ENCODE peak calls at places on chromosomes 13 and 19, in four cellular contexts. W is psoas muscle, D is C1 segment of cervical spinal cord, V is T-helper 2 cell. Q is an unnamed sample.

GRCh38 chr19:45716314-45717130 is 14.2 kb downstream of the FBXO46 start:
- DNase-seq in V (peak), W (no peak), D (no peak), Q (no peak)

GRCh38 chr19:58346961-58347929 is 6.0 kb downstream of the A1BG start:
- DNase-seq in V (peak), D (no peak), W (peak), Q (peak)

GRCh38 chr19:35389192-35389861 is 18.5 kb downstream of the GPR42 start:
- DNase-seq in V (no peak), W (no peak), D (no peak), Q (no peak)

GRCh38 chr19:17765069-17765618 is 13.9 kb downstream of the FCHO1 start:
- DNase-seq in V (no peak), W (peak), D (no peak), Q (no peak)

GRCh38 chr13:113168211-113168610 is 9.8 kb downstream of the PROZ start:
- DNase-seq in V (no peak), D (no peak), W (no peak), Q (no peak)

GRCh38 chr19:45881909-45882528 is 3.9 kb downstream of the IRF2BP1 start:
- DNase-seq in W (no peak), D (no peak), V (no peak), Q (no peak)

GRCh38 chr13:31905896-31906295 is 125.7 kb upstream of the FRY start:
- DNase-seq in D (no peak), W (no peak), V (no peak), Q (no peak)

GRCh38 chr13:98919566-98919965 is 58.3 kb downstream of the DOCK9 start:
- DNase-seq in W (no peak), V (peak), D (no peak), Q (no peak)

GRCh38 chr13:31172535-31172934 is 10.8 kb upstream of the HSPH1 start:
- DNase-seq in V (no peak), D (no peak), W (no peak), Q (no peak)

GRCh38 chr19:48510421-48511268 is 990 bp downstream of the LMTK3 start:
- DNase-seq in D (no peak), W (peak), V (peak), Q (peak)

GRCh38 chr19:1860133-1860775 is 3.1 kb downstream of the KLF16 start:
- DNase-seq in V (peak), W (peak), D (no peak), Q (peak)

GRCh38 chr19:5623397-5624153 is 692 bp downstream of the SAFB start:
- DNase-seq in W (peak), D (no peak), V (peak), Q (no peak)

GRCh38 chr13:76685938-76686337 is 200.3 kb downstream of the KCTD12 start:
- DNase-seq in D (no peak), W (no peak), V (no peak), Q (no peak)

GRCh38 chr19:4910594-4911273 is 1.4 kb downstream of the UHRF1 start:
- DNase-seq in W (peak), D (no peak), V (peak), Q (no peak)

GRCh38 chr13:44259045-44260042 is 114.3 kb upstream of the SERP2 start:
- DNase-seq in D (no peak), W (peak), V (peak), Q (peak)

GRCh38 chr13:75326173-75327131 is 155.5 kb downstream of the TBC1D4 start:
- DNase-seq in D (no peak), W (no peak), V (peak), Q (peak)

GRCh38 chr13:22563272-22563671 is 617.5 kb upstream of the SGCG start:
- DNase-seq in V (no peak), W (no peak), D (no peak), Q (no peak)

GRCh38 chr13:46803586-46803985 is 6.6 kb upstream of the ESD start:
- DNase-seq in V (no peak), D (no peak), W (no peak), Q (no peak)

GRCh38 chr13:41919031-41919740 is 41.7 kb downstream of the VWA8 start:
- DNase-seq in D (no peak), V (no peak), W (no peak), Q (no peak)

GRCh38 chr13:75357576-75358295 is 124.2 kb downstream of the TBC1D4 start:
- DNase-seq in V (peak), W (no peak), D (no peak), Q (peak)

GRCh38 chr19:4369888-4370260 is 26.5 kb downstream of the MPND start:
- DNase-seq in V (peak), W (peak), D (no peak), Q (peak)

GRCh38 chr19:30719189-30719990 is 347.2 kb downstream of the ZNF536 start:
- DNase-seq in W (peak), V (peak), D (no peak), Q (no peak)

GRCh38 chr19:44777715-44778347 is at the start of gene CBLC:
- DNase-seq in V (no peak), W (no peak), D (no peak), Q (no peak)

GRCh38 chr13:75446874-75447273 is 35.1 kb downstream of the TBC1D4 start:
- DNase-seq in V (no peak), D (no peak), W (no peak), Q (no peak)

GRCh38 chr19:50723069-50723468 is at the start of gene CLEC11A:
- DNase-seq in D (no peak), W (peak), V (no peak), Q (no peak)

GRCh38 chr19:37999309-38000213 is 92.6 kb downstream of the SIPA1L3 start:
- DNase-seq in V (no peak), W (peak), D (no peak), Q (no peak)

GRCh38 chr13:48081739-48082138 is 13.2 kb downstream of the MED4 start:
- DNase-seq in D (no peak), W (no peak), V (no peak), Q (no peak)

GRCh38 chr19:46303702-46304397 is 7.0 kb downstream of the HIF3A start:
- DNase-seq in D (no peak), V (no peak), W (peak), Q (no peak)

GRCh38 chr13:112103971-112104872 is 37.3 kb downstream of the SOX1 start:
- DNase-seq in V (no peak), D (no peak), W (no peak), Q (no peak)

GRCh38 chr13:36418022-36418805 is 14.1 kb upstream of the CCNA1 start:
- DNase-seq in D (no peak), V (peak), W (no peak), Q (no peak)

Q was measured in T follicular helper cell.